ENCODE peak calls at places on chromosomes 11 and 22, in five cellular contexts. One of them, this sample, is unnamed.

GRCh38 chr11:81874627-81875026 is 859.0 kb downstream of the FAM181B start:
- DNase-seq in transverse colon: no peak
- DNase-seq in AG04450: no peak
- DNase-seq in GM23338: peak; percentile 21
- DNase-seq in colonic mucosa: no peak
- DNase-seq in this sample: no peak

GRCh38 chr11:79174045-79175008 is 266.5 kb downstream of the TENM4 start:
- DNase-seq in transverse colon: no peak
- DNase-seq in AG04450: no peak
- DNase-seq in GM23338: peak; percentile 45
- DNase-seq in colonic mucosa: no peak
- DNase-seq in this sample: no peak

GRCh38 chr22:19789406-19789805 is 28.8 kb downstream of the TBX1 start:
- DNase-seq in transverse colon: no peak
- DNase-seq in AG04450: no peak
- DNase-seq in GM23338: no peak
- DNase-seq in colonic mucosa: no peak
- DNase-seq in this sample: no peak

GRCh38 chr11:17563248-17563647 is 16.2 kb downstream of the OTOG start:
- DNase-seq in transverse colon: no peak
- DNase-seq in AG04450: no peak
- DNase-seq in GM23338: peak; percentile 73
- DNase-seq in colonic mucosa: peak; percentile 14
- DNase-seq in this sample: no peak

GRCh38 chr11:76677010-76677771 is 6.6 kb upstream of the LRRC32 start:
- DNase-seq in transverse colon: no peak
- DNase-seq in AG04450: no peak
- DNase-seq in GM23338: no peak
- DNase-seq in colonic mucosa: no peak
- DNase-seq in this sample: no peak

GRCh38 chr22:22576244-22576988 is 17.4 kb upstream of the PRAME start:
- DNase-seq in transverse colon: peak; percentile 45
- DNase-seq in AG04450: no peak
- DNase-seq in GM23338: peak; percentile 84
- DNase-seq in colonic mucosa: peak; percentile 39
- DNase-seq in this sample: peak; percentile 86

GRCh38 chr11:57277845-57278720 is 41.0 kb upstream of the APLNR start:
- DNase-seq in transverse colon: peak; percentile 75
- DNase-seq in AG04450: peak; percentile 58
- DNase-seq in GM23338: peak; percentile 92
- DNase-seq in colonic mucosa: peak; percentile 84
- DNase-seq in this sample: peak; percentile 59

GRCh38 chr11:7591992-7592391 is 78.2 kb downstream of the PPFIBP2 start:
- DNase-seq in transverse colon: no peak
- DNase-seq in AG04450: no peak
- DNase-seq in GM23338: no peak
- DNase-seq in colonic mucosa: no peak
- DNase-seq in this sample: no peak

GRCh38 chr22:41048791-41049717 is 43.3 kb upstream of the EP300 start:
- DNase-seq in transverse colon: peak; percentile 56
- DNase-seq in AG04450: peak; percentile 59
- DNase-seq in GM23338: peak; percentile 64
- DNase-seq in colonic mucosa: peak; percentile 52
- DNase-seq in this sample: peak; percentile 50

GRCh38 chr11:124115782-124116616 is 749 bp downstream of the VWA5A start:
- DNase-seq in transverse colon: peak; percentile 43
- DNase-seq in AG04450: no peak
- DNase-seq in GM23338: peak; percentile 73
- DNase-seq in colonic mucosa: peak; percentile 50
- DNase-seq in this sample: peak; percentile 61

GRCh38 chr11:59822989-59823566 is 12.5 kb upstream of the MRPL16 start:
- DNase-seq in transverse colon: peak; percentile 33
- DNase-seq in AG04450: peak; percentile 13
- DNase-seq in GM23338: peak; percentile 70
- DNase-seq in colonic mucosa: peak; percentile 50
- DNase-seq in this sample: peak; percentile 31

GRCh38 chr11:11514246-11514645 is 107.6 kb downstream of the GALNT18 start:
- DNase-seq in transverse colon: no peak
- DNase-seq in AG04450: no peak
- DNase-seq in GM23338: peak; percentile 53
- DNase-seq in colonic mucosa: no peak
- DNase-seq in this sample: no peak

GRCh38 chr11:95507794-95508193 is 276.8 kb upstream of the SESN3 start:
- DNase-seq in transverse colon: no peak
- DNase-seq in AG04450: no peak
- DNase-seq in GM23338: peak; percentile 21
- DNase-seq in colonic mucosa: no peak
- DNase-seq in this sample: no peak
- TF ChIP-seq CTCF in transverse colon: no peak
- TF ChIP-seq CTCF in AG04450: no peak
- TF ChIP-seq CTCF in GM23338: peak; percentile 38
- TF ChIP-seq CTCF in colonic mucosa: no peak
- TF ChIP-seq CTCF in this sample: no peak

GRCh38 chr11:74592063-74592440 is 330 bp upstream of the POLD3 start:
- DNase-seq in transverse colon: no peak
- DNase-seq in AG04450: no peak
- DNase-seq in GM23338: no peak
- DNase-seq in colonic mucosa: no peak
- DNase-seq in this sample: no peak
- H3K4me3 ChIP-seq in transverse colon: peak overlapping the region; percentile 99
- H3K4me3 ChIP-seq in AG04450: peak overlapping the region; percentile 89
- H3K4me3 ChIP-seq in GM23338: peak overlapping the region; percentile 96
- H3K4me3 ChIP-seq in colonic mucosa: peak overlapping the region; percentile 84
- H3K4me3 ChIP-seq in this sample: peak overlapping the region; percentile 98

DNA sequence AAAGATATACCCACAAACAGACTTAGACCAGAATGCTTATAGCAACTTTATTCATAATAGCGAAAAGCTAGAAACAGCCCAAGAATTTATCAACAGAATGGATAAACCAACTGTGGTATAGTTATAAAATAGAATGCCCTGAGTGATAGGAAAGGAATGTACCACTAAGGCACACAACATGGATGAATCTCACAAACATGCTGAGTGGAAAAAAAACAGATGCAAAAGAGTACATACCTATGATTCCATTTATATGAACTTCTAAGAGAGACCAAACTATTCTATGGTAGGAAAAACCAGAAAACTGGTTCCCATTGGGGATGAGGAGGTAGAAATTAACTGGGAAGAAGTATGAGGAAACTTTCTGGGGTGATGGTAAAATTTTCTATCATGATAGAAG is 40.4 kb upstream of the GRIK4 start:
- DNase-seq in transverse colon: no peak
- DNase-seq in AG04450: peak; percentile 56
- DNase-seq in GM23338: no peak
- DNase-seq in colonic mucosa: no peak
- DNase-seq in this sample: no peak
- H3K27ac ChIP-seq in transverse colon: no peak overlapping the region
- H3K27ac ChIP-seq in AG04450: no peak overlapping the region
- H3K27ac ChIP-seq in GM23338: no peak overlapping the region
- H3K27ac ChIP-seq in colonic mucosa: no peak overlapping the region
- H3K27ac ChIP-seq in this sample: no peak overlapping the region

DNA sequence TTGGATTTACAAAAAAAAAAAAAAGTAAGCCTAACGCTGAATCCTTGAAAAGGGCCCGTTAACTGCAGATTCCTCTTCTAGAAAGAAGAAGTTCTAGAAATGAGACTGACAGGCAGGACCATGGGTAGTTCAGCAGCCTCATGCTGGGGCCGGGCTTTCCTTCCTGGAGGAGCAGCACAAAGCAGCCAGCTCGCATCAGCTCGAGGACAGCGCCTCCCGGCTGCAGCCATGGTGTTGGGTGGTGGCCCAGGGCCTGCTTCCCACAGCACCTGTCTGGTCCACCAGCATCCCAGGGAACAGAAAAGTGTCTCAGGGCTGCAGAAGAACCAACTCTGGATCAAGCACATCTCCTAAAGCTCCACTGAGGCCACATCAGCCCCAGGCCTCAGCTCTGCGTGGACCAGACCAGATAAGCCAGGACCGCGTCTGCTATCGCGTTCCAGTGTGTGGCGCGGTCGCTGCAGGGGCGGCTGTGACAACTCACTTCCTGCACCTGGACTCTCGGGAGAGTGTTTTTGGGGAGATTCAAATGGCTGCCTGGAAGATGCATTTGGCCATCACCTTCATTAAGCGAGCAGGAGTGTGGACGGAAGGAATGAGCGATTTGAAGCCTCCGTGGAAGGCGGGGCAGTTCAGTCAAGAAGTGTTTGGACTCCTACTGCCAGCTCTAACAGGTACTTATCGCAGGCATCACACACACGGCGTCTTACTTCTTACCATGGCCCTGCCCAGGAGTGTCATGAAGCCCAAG is 53.5 kb downstream of the MYH9 start:
- DNase-seq in transverse colon: peak; percentile 52
- DNase-seq in AG04450: no peak
- DNase-seq in GM23338: peak; percentile 68
- DNase-seq in colonic mucosa: peak; percentile 51
- DNase-seq in this sample: no peak
- TF ChIP-seq CTCF in transverse colon: no peak
- TF ChIP-seq CTCF in AG04450: peak; percentile 25
- TF ChIP-seq CTCF in GM23338: peak; percentile 41
- TF ChIP-seq CTCF in colonic mucosa: no peak
- TF ChIP-seq CTCF in this sample: no peak

GRCh38 chr11:73243093-73243485 is 25.0 kb downstream of the P2RY2 start:
- DNase-seq in transverse colon: no peak
- DNase-seq in AG04450: no peak
- DNase-seq in GM23338: no peak
- DNase-seq in colonic mucosa: no peak
- DNase-seq in this sample: no peak
- H3K4me3 ChIP-seq in transverse colon: no peak overlapping the region
- H3K4me3 ChIP-seq in AG04450: no peak overlapping the region
- H3K4me3 ChIP-seq in GM23338: peak overlapping the region; percentile 51
- H3K4me3 ChIP-seq in colonic mucosa: no peak overlapping the region
- H3K4me3 ChIP-seq in this sample: no peak overlapping the region

GRCh38 chr11:47396049-47396320 is 12.4 kb upstream of the SLC39A13 start:
- DNase-seq in transverse colon: no peak
- DNase-seq in AG04450: no peak
- DNase-seq in GM23338: no peak
- DNase-seq in colonic mucosa: no peak
- DNase-seq in this sample: peak; percentile 33

GRCh38 chr11:47394050-47394321 is 14.4 kb upstream of the SLC39A13 start:
- DNase-seq in transverse colon: no peak
- DNase-seq in AG04450: no peak
- DNase-seq in GM23338: no peak
- DNase-seq in colonic mucosa: no peak
- DNase-seq in this sample: no peak

GRCh38 chr11:47393163-47394049 is 15.0 kb upstream of the SLC39A13 start:
- DNase-seq in transverse colon: no peak
- DNase-seq in AG04450: peak; percentile 53
- DNase-seq in GM23338: no peak
- DNase-seq in colonic mucosa: no peak
- DNase-seq in this sample: no peak

GRCh38 chr11:47395225-47396048 is 13.0 kb upstream of the SLC39A13 start:
- DNase-seq in transverse colon: no peak
- DNase-seq in AG04450: no peak
- DNase-seq in GM23338: no peak
- DNase-seq in colonic mucosa: no peak
- DNase-seq in this sample: peak; percentile 30

DNA sequence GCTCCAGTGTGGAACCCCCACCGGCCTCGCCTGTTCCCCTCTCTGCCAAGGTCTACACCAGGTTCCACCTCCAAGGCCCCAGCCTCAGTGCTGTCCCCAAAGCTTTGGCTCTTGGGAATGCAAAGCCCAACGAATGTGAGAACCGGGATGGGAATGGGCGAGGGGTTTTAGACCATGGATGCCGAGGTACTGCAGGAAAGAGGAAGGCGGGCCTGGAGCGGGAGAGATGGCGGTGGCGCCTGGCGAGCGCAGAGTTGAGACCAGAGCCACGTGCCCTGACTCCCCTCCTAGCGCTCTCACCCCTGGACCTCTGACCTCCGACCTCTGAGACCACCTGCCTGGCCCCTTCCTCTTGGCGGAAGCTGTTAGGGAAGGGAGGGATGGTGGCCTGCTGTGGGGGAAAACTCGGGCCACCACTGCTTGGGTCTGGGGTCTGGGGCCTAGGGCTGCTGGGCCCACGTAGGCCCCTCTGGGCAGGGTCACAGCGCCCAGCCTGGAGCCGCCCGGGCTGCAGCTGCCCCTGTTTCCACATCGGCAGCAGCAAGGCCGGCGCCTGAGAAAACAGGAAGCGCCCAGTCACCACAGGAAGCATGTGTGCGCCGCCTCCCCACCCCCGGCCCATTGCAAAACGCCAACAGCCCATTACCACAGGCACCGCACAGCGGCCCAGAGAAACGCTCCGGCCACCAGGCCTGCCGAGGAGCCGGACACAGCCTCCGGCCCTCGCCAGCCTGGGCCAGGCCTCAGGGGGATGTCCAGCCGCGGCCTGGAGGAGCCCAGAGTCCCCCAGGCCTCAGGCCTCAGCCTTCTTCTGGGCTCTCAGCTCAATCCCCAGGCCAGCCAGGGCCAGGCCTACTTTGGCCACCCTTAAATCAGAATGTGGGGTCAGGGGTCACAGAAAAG is 13.8 kb upstream of the SLC39A13 start:
- DNase-seq in transverse colon: peak; percentile 60
- DNase-seq in AG04450: no peak
- DNase-seq in GM23338: no peak
- DNase-seq in colonic mucosa: no peak
- DNase-seq in this sample: no peak
- H3K27ac ChIP-seq in transverse colon: peak overlapping the region; percentile 78
- H3K27ac ChIP-seq in AG04450: no peak overlapping the region
- H3K27ac ChIP-seq in GM23338: no peak overlapping the region
- H3K27ac ChIP-seq in colonic mucosa: peak overlapping the region; percentile 82
- H3K27ac ChIP-seq in this sample: no peak overlapping the region

This sample was measured in pancreas.